ENCODE peak calls at places on chromosomes 6 and 20, in four cellular contexts. R is cardiac fibroblast, J is right atrium auricular region, B is left lung. K is an unnamed sample.

GRCh38 chr6:75842732-75843131 is 93.7 kb downstream of the MYO6 start:
- DNase-seq in R (no peak), J (no peak), B (no peak), K (no peak)

GRCh38 chr6:68653706-68654089 is 18.6 kb downstream of the ADGRB3 start:
- DNase-seq in R (no peak), J (no peak), B (no peak), K (no peak)

GRCh38 chr6:128138694-128139093 is 237.8 kb upstream of the THEMIS start:
- DNase-seq in R (no peak), J (no peak), B (no peak), K (no peak)

GRCh38 chr6:17923401-17923863 is 64.0 kb downstream of the KIF13A start:
- DNase-seq in R (no peak), J (no peak), B (no peak), K (no peak)

GRCh38 chr6:1396952-1397868 is 7.8 kb downstream of the FOXF2 start:
- DNase-seq in R (peak; percentile 74), J (peak; percentile 73), B (no peak), K (peak; percentile 91)

GRCh38 chr20:1775117-1775516 is 117.5 kb upstream of the SIRPG start:
- DNase-seq in R (peak; percentile 65), J (no peak), B (no peak), K (no peak)

GRCh38 chr6:134020968-134021367 is 31.5 kb downstream of the SLC2A12 start:
- DNase-seq in R (no peak), J (no peak), B (no peak), K (no peak)

GRCh38 chr6:136284909-136285308 is 4.7 kb downstream of the BCLAF1 start:
- DNase-seq in R (peak; percentile 68), J (no peak), B (no peak), K (no peak)

GRCh38 chr20:8661229-8662023 is 407.5 kb upstream of the PLCB4 start:
- DNase-seq in R (no peak), J (no peak), B (no peak), K (no peak)

GRCh38 chr6:105270511-105270910 is 90.7 kb upstream of the POPDC3 start:
- DNase-seq in R (no peak), J (no peak), B (no peak), K (no peak)

GRCh38 chr20:38663660-38664059 is 60.6 kb upstream of the SLC32A1 start:
- DNase-seq in R (no peak), J (no peak), B (no peak), K (no peak)

GRCh38 chr20:49647509-49647908 is 66.2 kb downstream of the B4GALT5 start:
- DNase-seq in R (no peak), J (no peak), B (no peak), K (no peak)

GRCh38 chr20:49149281-49150045 is 38.7 kb downstream of the STAU1 start:
- DNase-seq in R (no peak), J (no peak), B (no peak), K (no peak)

GRCh38 chr6:107711412-107711811 is 112.7 kb downstream of the SCML4 start:
- DNase-seq in R (no peak), J (no peak), B (no peak), K (no peak)

GRCh38 chr20:3652217-3652616 is 11.0 kb downstream of the GFRA4 start:
- DNase-seq in R (no peak), J (no peak), B (no peak), K (no peak)

GRCh38 chr6:99520855-99521556 is 5.8 kb upstream of the USP45 start:
- DNase-seq in R (peak; percentile 86), J (peak; percentile 85), B (peak; percentile 98), K (peak; percentile 83)

GRCh38 chr20:52500150-52500549 is 308.6 kb upstream of the ZFP64 start:
- DNase-seq in R (no peak), J (no peak), B (no peak), K (no peak)

GRCh38 chr6:1334725-1335124 is 22.8 kb downstream of the FOXQ1 start:
- DNase-seq in R (no peak), J (no peak), B (no peak), K (no peak)

GRCh38 chr20:12575352-12576095 is 433.2 kb upstream of the SPTLC3 start:
- DNase-seq in R (no peak), J (peak; percentile 79), B (no peak), K (no peak)

GRCh38 chr6:41257369-41258195 is 28.9 kb downstream of the TREM1 start:
- DNase-seq in R (peak; percentile 57), J (no peak), B (no peak), K (no peak)

GRCh38 chr6:154715449-154715848 is 17.8 kb upstream of the SCAF8 start:
- DNase-seq in R (no peak), J (no peak), B (no peak), K (no peak)

GRCh38 chr20:51284161-51284560 is 258.4 kb downstream of the NFATC2 start:
- DNase-seq in R (peak; percentile 43), J (no peak), B (no peak), K (no peak)

GRCh38 chr20:35120012-35120701 is 27.0 kb downstream of the EDEM2 start:
- DNase-seq in R (peak; percentile 93), J (peak; percentile 72), B (no peak), K (no peak)

GRCh38 chr6:10410214-10410873 is 4.5 kb downstream of the TFAP2A start:
- DNase-seq in R (no peak), J (no peak), B (no peak), K (no peak)

GRCh38 chr6:82842721-82843120 is 222.9 kb downstream of the UBE3D start:
- DNase-seq in R (peak; percentile 77), J (no peak), B (no peak), K (no peak)

GRCh38 chr6:1336246-1336843 is 24.4 kb downstream of the FOXQ1 start:
- DNase-seq in R (no peak), J (no peak), B (no peak), K (no peak)

GRCh38 chr6:92337571-92337970 is 1081.8 kb downstream of the EPHA7 start:
- DNase-seq in R (no peak), J (no peak), B (no peak), K (no peak)

GRCh38 chr6:134281388-134281787 is 36.5 kb downstream of the SGK1 start:
- DNase-seq in R (no peak), J (no peak), B (no peak), K (no peak)

GRCh38 chr20:48945840-48946514 is 24.5 kb downstream of the ARFGEF2 start:
- DNase-seq in R (peak; percentile 46), J (no peak), B (no peak), K (no peak)

GRCh38 chr20:63794614-63795013 is 36.5 kb downstream of the ZBTB46 start:
- DNase-seq in R (no peak), J (no peak), B (no peak), K (no peak)

GRCh38 chr6:150560004-150560883 is 39.4 kb upstream of the PLEKHG1 start:
- DNase-seq in R (no peak), J (no peak), B (no peak), K (no peak)

GRCh38 chr6:45899683-45899946 is 116.0 kb downstream of the CLIC5 start:
- DNase-seq in R (no peak), J (no peak), B (no peak), K (no peak)

GRCh38 chr6:166097914-166098522 is 69.6 kb downstream of the TBXT start:
- DNase-seq in R (peak; percentile 81), J (peak; percentile 74), B (peak; percentile 88), K (peak; percentile 63)

GRCh38 chr6:159075506-159076100 is 30.8 kb upstream of the TAGAP start:
- DNase-seq in R (peak; percentile 31), J (no peak), B (no peak), K (no peak)

GRCh38 chr6:168050861-168051586 is 28.0 kb downstream of the FRMD1 start:
- DNase-seq in R (no peak), J (no peak), B (no peak), K (no peak)

DNA sequence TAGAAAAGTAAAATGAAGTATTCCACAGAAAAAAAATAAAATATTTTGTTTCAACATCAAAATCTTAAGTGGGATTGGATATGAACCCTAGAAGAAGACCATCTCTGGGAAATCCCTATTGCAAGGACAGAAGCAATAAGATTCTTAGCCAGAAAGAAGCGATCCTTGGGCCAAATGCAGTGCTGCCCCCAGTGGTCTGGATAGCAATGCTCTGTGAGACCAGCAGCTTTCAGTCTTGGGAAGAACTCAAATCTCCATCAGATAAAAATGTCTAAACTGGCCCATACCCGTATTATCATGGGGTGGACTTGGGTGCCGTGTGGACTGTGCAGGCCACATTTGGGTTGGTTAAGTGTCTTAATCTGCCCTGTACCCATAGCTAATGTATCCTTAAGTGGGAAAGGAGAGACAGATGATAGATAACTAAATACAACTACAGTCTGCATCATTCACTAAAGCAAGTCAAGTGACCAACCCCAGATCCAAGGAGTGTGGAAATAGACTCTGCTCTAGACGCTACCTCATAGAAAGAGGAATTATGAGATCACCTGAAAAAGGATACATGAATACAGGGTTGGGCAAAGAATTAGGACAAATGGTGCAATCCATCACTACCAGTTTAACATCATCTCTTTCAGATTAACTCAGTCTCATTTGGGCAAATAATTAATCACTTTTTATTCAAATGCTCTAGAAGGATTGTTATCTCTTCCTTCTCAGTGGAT is 38.9 kb upstream of the SNAP25 start:
- DNase-seq in R (peak; percentile 10), J (no peak), B (no peak), K (no peak)
- TF ChIP-seq CTCF in R (peak; percentile 35), J (peak; percentile 39), B (no peak), K (peak; percentile 25)

DNA sequence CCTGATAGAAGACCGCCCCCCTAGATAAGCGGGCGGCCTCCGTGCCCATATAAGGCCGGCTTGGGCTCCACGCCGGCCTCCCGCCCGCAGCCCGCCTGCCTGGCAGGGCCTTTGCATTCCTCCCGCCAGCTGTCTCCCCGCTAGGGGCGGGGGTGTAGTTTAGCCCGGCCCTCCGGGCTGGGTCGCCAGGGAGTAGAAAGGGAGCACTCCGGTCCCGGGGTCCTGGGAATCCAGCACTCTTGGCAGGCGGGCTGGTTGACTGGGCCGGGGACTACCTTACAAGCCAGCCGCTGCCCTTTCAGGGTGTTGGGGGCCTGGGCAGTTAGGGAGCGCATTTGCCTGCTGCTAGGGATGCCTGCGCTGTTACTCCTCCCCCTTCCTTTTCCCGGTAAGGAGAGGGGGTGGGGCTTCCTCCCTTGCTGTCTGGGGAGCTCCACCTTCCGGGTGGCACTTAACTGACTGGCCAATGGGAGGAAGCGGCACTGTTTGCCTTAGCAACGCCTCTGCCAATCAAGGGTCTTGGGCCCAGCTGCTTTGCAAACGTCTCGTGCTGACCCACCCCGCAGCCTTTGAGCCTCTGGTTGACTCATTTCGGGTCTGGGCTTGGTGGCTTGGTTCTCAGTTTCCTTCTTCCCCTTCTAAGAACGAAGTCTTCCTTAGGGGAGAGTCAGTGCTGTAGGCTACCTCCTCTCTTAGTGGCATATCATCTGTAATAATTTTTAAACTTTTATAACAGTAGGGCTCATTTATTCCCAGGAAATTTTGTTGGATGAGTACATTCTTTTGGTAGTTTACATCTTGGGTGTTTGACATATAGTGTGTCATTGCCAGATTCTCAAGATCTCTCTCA is 3.4 kb downstream of the SRF start:
- DNase-seq in R (peak; percentile 99), J (peak; percentile 100), B (peak; percentile 95), K (peak; percentile 98)
- TF ChIP-seq CTCF in R (peak; percentile 16), J (peak; percentile 36), B (peak; percentile 12), K (no peak)

GRCh38 chr20:25194333-25194972 is 1.1 kb upstream of the ENTPD6 start:
- DNase-seq in R (no peak), J (no peak), B (no peak), K (no peak)
- TF ChIP-seq CTCF in R (no peak), J (no peak), B (no peak), K (no peak)

GRCh38 chr6:137661601-137662000 is 167.4 kb upstream of the OLIG3 start:
- DNase-seq in R (peak; percentile 52), J (no peak), B (no peak), K (no peak)
- TF ChIP-seq CTCF in R (peak; percentile 74), J (peak; percentile 62), B (peak; percentile 61), K (peak; percentile 74)